ENCODE peak calls at places on chromosomes 11 and 22, in five cellular contexts. One of them, this sample, is unnamed.

GRCh38 chr11:74157169-74157568 is 13.6 kb downstream of the C2CD3 start:
- DNase-seq in IMR-90: peak; percentile 55
- DNase-seq in neuronal stem cell: no peak
- DNase-seq in H9: no peak
- DNase-seq in mesenchymal stem cell: no peak
- DNase-seq in this sample: no peak

GRCh38 chr11:124612045-124612444 is 817 bp downstream of the PANX3 start:
- DNase-seq in IMR-90: no peak
- DNase-seq in neuronal stem cell: no peak
- DNase-seq in H9: no peak
- DNase-seq in mesenchymal stem cell: no peak
- DNase-seq in this sample: no peak

GRCh38 chr11:76918941-76919386 is 58.2 kb downstream of the ACER3 start:
- DNase-seq in IMR-90: peak; percentile 78
- DNase-seq in neuronal stem cell: peak; percentile 18
- DNase-seq in H9: no peak
- DNase-seq in mesenchymal stem cell: peak; percentile 75
- DNase-seq in this sample: peak; percentile 35

GRCh38 chr11:60924110-60924905 is at the start of gene TMEM132A:
- DNase-seq in IMR-90: peak; percentile 68
- DNase-seq in neuronal stem cell: peak; percentile 63
- DNase-seq in H9: peak; percentile 87
- DNase-seq in mesenchymal stem cell: peak; percentile 80
- DNase-seq in this sample: peak; percentile 81

GRCh38 chr11:63766501-63767270 is 1.9 kb downstream of the ZFTA start:
- DNase-seq in IMR-90: no peak
- DNase-seq in neuronal stem cell: no peak
- DNase-seq in H9: no peak
- DNase-seq in mesenchymal stem cell: no peak
- DNase-seq in this sample: no peak

GRCh38 chr22:46941958-46942815 is 179.7 kb downstream of the TBC1D22A start:
- DNase-seq in IMR-90: peak; percentile 13
- DNase-seq in neuronal stem cell: no peak
- DNase-seq in H9: no peak
- DNase-seq in mesenchymal stem cell: no peak
- DNase-seq in this sample: peak; percentile 49

GRCh38 chr11:27255447-27255828 is 107.6 kb downstream of the CCDC34 start:
- DNase-seq in IMR-90: peak; percentile 83
- DNase-seq in neuronal stem cell: no peak
- DNase-seq in H9: no peak
- DNase-seq in mesenchymal stem cell: no peak
- DNase-seq in this sample: peak; percentile 86

GRCh38 chr11:27783701-27784355 is 83.6 kb upstream of the BDNF start:
- DNase-seq in IMR-90: no peak
- DNase-seq in neuronal stem cell: no peak
- DNase-seq in H9: no peak
- DNase-seq in mesenchymal stem cell: no peak
- DNase-seq in this sample: no peak

GRCh38 chr11:44611687-44612437 is 46.4 kb downstream of the CD82 start:
- DNase-seq in IMR-90: no peak
- DNase-seq in neuronal stem cell: no peak
- DNase-seq in H9: no peak
- DNase-seq in mesenchymal stem cell: no peak
- DNase-seq in this sample: peak; percentile 20

GRCh38 chr11:119419246-119419645 is 3.7 kb downstream of the THY1 start:
- DNase-seq in IMR-90: no peak
- DNase-seq in neuronal stem cell: no peak
- DNase-seq in H9: no peak
- DNase-seq in mesenchymal stem cell: no peak
- DNase-seq in this sample: no peak

GRCh38 chr11:95767498-95767897 is 22.1 kb downstream of the FAM76B start:
- DNase-seq in IMR-90: peak; percentile 79
- DNase-seq in neuronal stem cell: no peak
- DNase-seq in H9: no peak
- DNase-seq in mesenchymal stem cell: peak; percentile 72
- DNase-seq in this sample: no peak

GRCh38 chr11:62544521-62545436 is 1.8 kb downstream of the AHNAK start:
- DNase-seq in IMR-90: no peak
- DNase-seq in neuronal stem cell: no peak
- DNase-seq in H9: no peak
- DNase-seq in mesenchymal stem cell: peak; percentile 40
- DNase-seq in this sample: peak; percentile 28

GRCh38 chr22:46090631-46091201 is 59.6 kb upstream of the PPARA start:
- DNase-seq in IMR-90: peak; percentile 24
- DNase-seq in neuronal stem cell: no peak
- DNase-seq in H9: no peak
- DNase-seq in mesenchymal stem cell: no peak
- DNase-seq in this sample: no peak

GRCh38 chr11:92727769-92728168 is 241.7 kb upstream of the MTNR1B start:
- DNase-seq in IMR-90: no peak
- DNase-seq in neuronal stem cell: no peak
- DNase-seq in H9: no peak
- DNase-seq in mesenchymal stem cell: no peak
- DNase-seq in this sample: no peak

GRCh38 chr22:17135153-17135760 is 14.1 kb upstream of the TMEM121B start:
- DNase-seq in IMR-90: no peak
- DNase-seq in neuronal stem cell: no peak
- DNase-seq in H9: no peak
- DNase-seq in mesenchymal stem cell: no peak
- DNase-seq in this sample: no peak

GRCh38 chr11:2553886-2554285 is 109.1 kb downstream of the KCNQ1 start:
- DNase-seq in IMR-90: no peak
- DNase-seq in neuronal stem cell: no peak
- DNase-seq in H9: no peak
- DNase-seq in mesenchymal stem cell: no peak
- DNase-seq in this sample: no peak

GRCh38 chr11:117633186-117633585 is 163.8 kb downstream of the DSCAML1 start:
- DNase-seq in IMR-90: no peak
- DNase-seq in neuronal stem cell: no peak
- DNase-seq in H9: no peak
- DNase-seq in mesenchymal stem cell: no peak
- DNase-seq in this sample: no peak

GRCh38 chr11:75858613-75859012 is 43.6 kb downstream of the UVRAG start:
- DNase-seq in IMR-90: peak; percentile 61
- DNase-seq in neuronal stem cell: no peak
- DNase-seq in H9: no peak
- DNase-seq in mesenchymal stem cell: peak; percentile 34
- DNase-seq in this sample: peak; percentile 42

GRCh38 chr22:46147471-46148267 is 2.7 kb upstream of the PPARA start:
- DNase-seq in IMR-90: no peak
- DNase-seq in neuronal stem cell: no peak
- DNase-seq in H9: peak; percentile 24
- DNase-seq in mesenchymal stem cell: no peak
- DNase-seq in this sample: peak; percentile 5

GRCh38 chr11:114243461-114244372 is 52.5 kb upstream of the NNMT start:
- DNase-seq in IMR-90: no peak
- DNase-seq in neuronal stem cell: no peak
- DNase-seq in H9: no peak
- DNase-seq in mesenchymal stem cell: no peak
- DNase-seq in this sample: no peak

GRCh38 chr22:17781319-17782031 is 7.2 kb upstream of the BID start:
- DNase-seq in IMR-90: peak; percentile 94
- DNase-seq in neuronal stem cell: no peak
- DNase-seq in H9: no peak
- DNase-seq in mesenchymal stem cell: peak; percentile 97
- DNase-seq in this sample: peak; percentile 70

GRCh38 chr11:72111803-72112540 is 523 bp downstream of the ANAPC15 start:
- DNase-seq in IMR-90: peak; percentile 99
- DNase-seq in neuronal stem cell: peak; percentile 95
- DNase-seq in H9: peak; percentile 98
- DNase-seq in mesenchymal stem cell: peak; percentile 100
- DNase-seq in this sample: peak; percentile 99

GRCh38 chr11:134752964-134753804 is 341.1 kb upstream of the B3GAT1 start:
- DNase-seq in IMR-90: no peak
- DNase-seq in neuronal stem cell: no peak
- DNase-seq in H9: no peak
- DNase-seq in mesenchymal stem cell: no peak
- DNase-seq in this sample: peak; percentile 37

GRCh38 chr11:94145431-94145830 is 16.8 kb downstream of the PANX1 start:
- DNase-seq in IMR-90: no peak
- DNase-seq in neuronal stem cell: no peak
- DNase-seq in H9: no peak
- DNase-seq in mesenchymal stem cell: no peak
- DNase-seq in this sample: peak; percentile 62

GRCh38 chr11:11450744-11451362 is 97.8 kb upstream of the CSNK2A3 start:
- DNase-seq in IMR-90: peak; percentile 87
- DNase-seq in neuronal stem cell: no peak
- DNase-seq in H9: no peak
- DNase-seq in mesenchymal stem cell: peak; percentile 42
- DNase-seq in this sample: peak; percentile 22

GRCh38 chr11:121670792-121671275 is 218.1 kb upstream of the SORL1-AS1 start:
- DNase-seq in IMR-90: no peak
- DNase-seq in neuronal stem cell: no peak
- DNase-seq in H9: no peak
- DNase-seq in mesenchymal stem cell: no peak
- DNase-seq in this sample: no peak

GRCh38 chr22:39920134-39920743 is 19.4 kb downstream of the GRAP2 start:
- DNase-seq in IMR-90: no peak
- DNase-seq in neuronal stem cell: no peak
- DNase-seq in H9: no peak
- DNase-seq in mesenchymal stem cell: no peak
- DNase-seq in this sample: no peak

GRCh38 chr11:111526501-111526900 is 11.9 kb downstream of the HOATZ start:
- DNase-seq in IMR-90: peak; percentile 93
- DNase-seq in neuronal stem cell: no peak
- DNase-seq in H9: no peak
- DNase-seq in mesenchymal stem cell: peak; percentile 67
- DNase-seq in this sample: no peak

GRCh38 chr11:68965901-68966868 is 14.6 kb downstream of the MRGPRD start:
- DNase-seq in IMR-90: no peak
- DNase-seq in neuronal stem cell: no peak
- DNase-seq in H9: no peak
- DNase-seq in mesenchymal stem cell: no peak
- DNase-seq in this sample: no peak

GRCh38 chr11:106724293-106724892 is 293.9 kb downstream of the GUCY1A2 start:
- DNase-seq in IMR-90: peak; percentile 6
- DNase-seq in neuronal stem cell: no peak
- DNase-seq in H9: no peak
- DNase-seq in mesenchymal stem cell: peak; percentile 35
- DNase-seq in this sample: peak; percentile 88

GRCh38 chr22:36738416-36739020 is 35.0 kb upstream of the CACNG2 start:
- DNase-seq in IMR-90: no peak
- DNase-seq in neuronal stem cell: no peak
- DNase-seq in H9: peak; percentile 9
- DNase-seq in mesenchymal stem cell: no peak
- DNase-seq in this sample: no peak

GRCh38 chr11:119895981-119896380 is 167.0 kb upstream of the NECTIN1 start:
- DNase-seq in IMR-90: no peak
- DNase-seq in neuronal stem cell: no peak
- DNase-seq in H9: no peak
- DNase-seq in mesenchymal stem cell: no peak
- DNase-seq in this sample: no peak

GRCh38 chr11:44861829-44862545 is 88.7 kb downstream of the TP53I11 start:
- DNase-seq in IMR-90: peak; percentile 99
- DNase-seq in neuronal stem cell: no peak
- DNase-seq in H9: peak; percentile 83
- DNase-seq in mesenchymal stem cell: peak; percentile 98
- DNase-seq in this sample: peak; percentile 52

GRCh38 chr11:27055065-27055682 is 14.6 kb downstream of the BBOX1 start:
- DNase-seq in IMR-90: peak; percentile 37
- DNase-seq in neuronal stem cell: no peak
- DNase-seq in H9: no peak
- DNase-seq in mesenchymal stem cell: peak; percentile 79
- DNase-seq in this sample: peak; percentile 82

GRCh38 chr11:37264783-37265182 is 666.7 kb upstream of the RAG2 start:
- DNase-seq in IMR-90: no peak
- DNase-seq in neuronal stem cell: no peak
- DNase-seq in H9: no peak
- DNase-seq in mesenchymal stem cell: no peak
- DNase-seq in this sample: no peak

GRCh38 chr11:126630488-126630887 is 275.0 kb downstream of the ST3GAL4 start:
- DNase-seq in IMR-90: no peak
- DNase-seq in neuronal stem cell: no peak
- DNase-seq in H9: no peak
- DNase-seq in mesenchymal stem cell: no peak
- DNase-seq in this sample: no peak
- H3K4ac ChIP-seq in IMR-90: no peak overlapping the region
- H3K4ac ChIP-seq in neuronal stem cell: no peak overlapping the region
- H3K4ac ChIP-seq in H9: no peak overlapping the region
- H3K4ac ChIP-seq in mesenchymal stem cell: no peak overlapping the region
- H3K4ac ChIP-seq in this sample: no peak overlapping the region

GRCh38 chr22:47994899-47995573 is 1232.6 kb downstream of the TBC1D22A start:
- DNase-seq in IMR-90: no peak
- DNase-seq in neuronal stem cell: no peak
- DNase-seq in H9: no peak
- DNase-seq in mesenchymal stem cell: no peak
- DNase-seq in this sample: no peak
- H3K18ac ChIP-seq in IMR-90: no peak overlapping the region
- H3K18ac ChIP-seq in neuronal stem cell: no peak overlapping the region
- H3K18ac ChIP-seq in H9: no peak overlapping the region
- H3K18ac ChIP-seq in mesenchymal stem cell: no peak overlapping the region
- H3K18ac ChIP-seq in this sample: no peak overlapping the region

GRCh38 chr22:24969588-24970301 is 17.2 kb downstream of the KIAA1671 start:
- DNase-seq in IMR-90: no peak
- DNase-seq in neuronal stem cell: no peak
- DNase-seq in H9: no peak
- DNase-seq in mesenchymal stem cell: peak; percentile 85
- DNase-seq in this sample: no peak

GRCh38 chr22:24964441-24964840 is 11.9 kb downstream of the KIAA1671 start:
- DNase-seq in IMR-90: no peak
- DNase-seq in neuronal stem cell: no peak
- DNase-seq in H9: no peak
- DNase-seq in mesenchymal stem cell: no peak
- DNase-seq in this sample: peak; percentile 73

GRCh38 chr22:24965822-24966626 is 13.5 kb downstream of the KIAA1671 start:
- DNase-seq in IMR-90: no peak
- DNase-seq in neuronal stem cell: no peak
- DNase-seq in H9: no peak
- DNase-seq in mesenchymal stem cell: no peak
- DNase-seq in this sample: no peak

GRCh38 chr22:24972369-24972768 is 19.9 kb downstream of the KIAA1671 start:
- DNase-seq in IMR-90: no peak
- DNase-seq in neuronal stem cell: no peak
- DNase-seq in H9: no peak
- DNase-seq in mesenchymal stem cell: no peak
- DNase-seq in this sample: no peak

DNA sequence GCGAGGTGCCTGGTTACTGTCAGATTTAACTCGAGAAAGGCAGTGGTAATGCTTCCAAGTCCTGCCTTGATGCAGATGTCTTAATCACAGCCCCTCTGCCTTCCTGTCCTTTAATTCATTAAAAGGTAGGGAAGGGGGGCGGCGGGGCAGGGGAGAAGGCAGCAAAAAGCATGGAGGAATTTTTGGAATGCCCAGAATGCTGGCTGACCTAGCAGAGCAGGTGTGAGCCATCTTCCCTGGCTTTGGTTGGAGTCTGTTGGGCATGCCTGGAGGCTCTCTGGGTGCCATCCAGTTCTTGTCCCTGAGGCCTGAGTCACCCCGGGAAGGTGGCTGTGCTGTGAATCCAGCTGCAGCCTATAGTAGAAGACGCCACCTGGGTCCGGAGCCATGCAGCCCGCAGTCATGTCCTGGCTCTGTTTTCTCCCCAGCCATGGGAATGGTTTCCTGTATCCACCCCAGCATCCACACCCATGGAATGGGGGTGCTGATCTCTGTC is 15.6 kb downstream of the KIAA1671 start:
- DNase-seq in IMR-90: no peak
- DNase-seq in neuronal stem cell: no peak
- DNase-seq in H9: peak; percentile 94
- DNase-seq in mesenchymal stem cell: no peak
- DNase-seq in this sample: peak; percentile 23
- H3K4ac ChIP-seq in IMR-90: no peak overlapping the region
- H3K4ac ChIP-seq in neuronal stem cell: no peak overlapping the region
- H3K4ac ChIP-seq in H9: peak overlapping the region; percentile 86
- H3K4ac ChIP-seq in mesenchymal stem cell: no peak overlapping the region
- H3K4ac ChIP-seq in this sample: no peak overlapping the region

GRCh38 chr22:28799125-28799833 is 1.1 kb downstream of the XBP1 start:
- DNase-seq in IMR-90: peak; percentile 96
- DNase-seq in neuronal stem cell: no peak
- DNase-seq in H9: no peak
- DNase-seq in mesenchymal stem cell: peak; percentile 99
- DNase-seq in this sample: peak; percentile 84
- H3K18ac ChIP-seq in IMR-90: peak overlapping the region; percentile 91
- H3K18ac ChIP-seq in neuronal stem cell: no peak overlapping the region
- H3K18ac ChIP-seq in H9: peak overlapping the region; percentile 94
- H3K18ac ChIP-seq in mesenchymal stem cell: peak overlapping the region; percentile 94
- H3K18ac ChIP-seq in this sample: peak overlapping the region; percentile 87

This sample was measured in trophoblast cell.